ENCODE peak calls at places on chromosomes 12 and 14, in six cellular contexts. B, F, T, N, W and X are unnamed samples.

GRCh38 chr14:61876362-61877049 is 114.3 kb downstream of the SNAPC1 start:
- DNase-seq in N (no peak), T (no peak), W (no peak), B (no peak), F (no peak), X (no peak)

GRCh38 chr12:56146492-56147460 is 5.6 kb upstream of the MYL6B start:
- DNase-seq in F (peak), B (peak), N (no peak), T (no peak), W (no peak), X (no peak)

GRCh38 chr12:46409974-46410373 is 37.4 kb upstream of the SLC38A2 start:
- DNase-seq in N (no peak), F (no peak), T (no peak), B (no peak), W (no peak), X (no peak)

GRCh38 chr12:18864900-18865561 is 127.1 kb downstream of the CAPZA3 start:
- DNase-seq in W (no peak), B (no peak), N (peak), T (no peak), F (no peak), X (peak)

GRCh38 chr14:101222362-101223090 is 319.0 kb upstream of the RTL1 start:
- DNase-seq in F (no peak), B (no peak), T (no peak), N (no peak), W (peak), X (no peak)

GRCh38 chr14:104422301-104423223 is 157.0 kb upstream of the C14orf180 start:
- DNase-seq in B (peak), N (no peak), W (peak), F (no peak), T (no peak), X (no peak)

GRCh38 chr12:11755311-11755930 is 105.9 kb downstream of the ETV6 start:
- DNase-seq in W (no peak), N (peak), F (no peak), T (no peak), B (no peak), X (peak)

GRCh38 chr12:85468356-85469157 is 188.5 kb downstream of the ALX1 start:
- DNase-seq in W (no peak), B (peak), T (peak), F (no peak), N (peak), X (peak)

GRCh38 chr14:67575684-67576083 is 24.4 kb downstream of the PIGH start:
- DNase-seq in F (no peak), W (no peak), N (no peak), B (no peak), T (no peak), X (no peak)

GRCh38 chr14:89617471-89618291 is 200.6 kb upstream of the FOXN3 start:
- DNase-seq in N (peak), F (peak), B (peak), T (no peak), W (no peak), X (peak)

GRCh38 chr12:3206536-3207072 is 129.4 kb downstream of the TSPAN9 start:
- DNase-seq in F (no peak), W (no peak), T (peak), N (no peak), B (no peak), X (no peak)

GRCh38 chr12:125284945-125285344 is 219.7 kb downstream of the AACS start:
- DNase-seq in T (no peak), F (no peak), N (no peak), W (no peak), B (peak), X (no peak)

GRCh38 chr12:56585098-56585497 is 45.0 kb downstream of the BAZ2A start:
- DNase-seq in B (no peak), W (no peak), F (no peak), T (no peak), N (no peak), X (no peak)

GRCh38 chr12:40650038-40650704 is 42.1 kb upstream of the CNTN1 start:
- DNase-seq in B (no peak), F (no peak), T (no peak), N (no peak), W (no peak), X (no peak)

GRCh38 chr12:76158518-76159321 is 74.2 kb upstream of the NAP1L1 start:
- DNase-seq in T (no peak), B (peak), W (no peak), N (peak), F (peak), X (peak)

GRCh38 chr12:67456281-67456918 is 187.2 kb downstream of the CAND1 start:
- DNase-seq in T (peak), N (peak), F (no peak), B (peak), W (no peak), X (peak)

GRCh38 chr14:33386140-33386539 is 447.5 kb downstream of the NPAS3 start:
- DNase-seq in T (no peak), N (peak), B (no peak), W (no peak), F (no peak), X (no peak)

GRCh38 chr12:89786177-89786810 is 77.7 kb upstream of the ATP2B1 start:
- DNase-seq in B (no peak), F (no peak), T (no peak), N (no peak), W (no peak), X (no peak)

GRCh38 chr12:122961551-122962329 is 4.5 kb downstream of the ABCB9 start:
- DNase-seq in F (no peak), T (no peak), B (no peak), N (peak), W (no peak), X (no peak)

GRCh38 chr12:2248087-2248900 is 195.5 kb downstream of the CACNA1C start:
- DNase-seq in N (peak), B (no peak), F (no peak), T (no peak), W (no peak), X (peak)

GRCh38 chr12:123591702-123592481 is 7.5 kb downstream of the TMED2 start:
- DNase-seq in T (no peak), B (no peak), N (peak), F (no peak), W (no peak), X (peak)

GRCh38 chr12:71746983-71747611 is 7.6 kb upstream of the RAB21 start:
- DNase-seq in T (peak), W (no peak), B (peak), F (no peak), N (peak), X (peak)

GRCh38 chr14:77125275-77126073 is 16.1 kb downstream of the ZDHHC22 start:
- DNase-seq in W (peak), T (no peak), B (no peak), F (no peak), N (no peak), X (no peak)
- H3K4me3 ChIP-seq in W (peak), T (peak), B (peak), F (no peak), N (peak), X (peak)

DNA sequence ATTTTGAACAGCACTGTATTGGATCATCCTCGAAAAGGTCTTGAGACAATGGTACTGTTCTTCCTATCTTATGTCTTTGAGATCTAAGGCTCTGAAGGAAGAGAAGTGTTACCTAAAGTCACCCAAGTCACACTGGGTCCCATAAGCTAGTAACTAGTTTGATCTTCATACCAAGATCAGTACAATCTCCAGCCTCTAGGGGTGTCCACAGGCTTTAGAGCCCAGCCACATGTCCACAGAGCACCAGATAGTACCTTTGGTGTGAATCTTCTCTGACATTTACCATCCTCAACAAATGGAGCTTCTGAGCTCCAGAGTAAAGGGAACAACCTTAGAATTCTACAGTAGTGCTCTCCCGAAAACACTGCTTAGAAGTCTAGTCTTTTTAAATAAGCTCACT is 78.7 kb downstream of the KSR2 start:
- DNase-seq in W (no peak), B (no peak), T (no peak), N (no peak), F (no peak), X (no peak)
- TF ChIP-seq CTCF in W (no peak), B (no peak), T (peak), N (no peak), F (no peak), X (no peak)

DNA sequence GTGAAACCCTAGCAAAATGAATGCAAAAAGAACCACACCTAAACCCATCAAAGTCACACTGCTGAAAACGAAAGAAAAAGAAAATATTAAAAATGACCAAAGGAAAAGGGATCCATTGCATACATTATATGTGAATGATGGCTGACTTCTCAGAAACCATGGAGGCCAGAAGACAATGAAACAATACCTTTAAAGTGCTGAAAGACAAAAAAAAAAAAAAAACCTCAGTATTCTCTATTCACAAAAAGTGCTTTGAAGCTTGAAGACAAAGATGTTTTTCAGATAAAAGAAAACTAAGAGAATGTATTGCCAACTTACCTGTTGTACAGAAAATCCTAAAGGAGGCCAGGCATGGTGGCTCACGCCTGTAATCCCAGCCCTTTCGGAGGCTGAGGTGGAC is 4.5 kb upstream of the EVL start:
- DNase-seq in N (no peak), F (no peak), T (no peak), W (no peak), B (no peak), X (no peak)
- H3K4me3 ChIP-seq in N (no peak), F (no peak), T (no peak), W (no peak), B (no peak), X (no peak)

DNA sequence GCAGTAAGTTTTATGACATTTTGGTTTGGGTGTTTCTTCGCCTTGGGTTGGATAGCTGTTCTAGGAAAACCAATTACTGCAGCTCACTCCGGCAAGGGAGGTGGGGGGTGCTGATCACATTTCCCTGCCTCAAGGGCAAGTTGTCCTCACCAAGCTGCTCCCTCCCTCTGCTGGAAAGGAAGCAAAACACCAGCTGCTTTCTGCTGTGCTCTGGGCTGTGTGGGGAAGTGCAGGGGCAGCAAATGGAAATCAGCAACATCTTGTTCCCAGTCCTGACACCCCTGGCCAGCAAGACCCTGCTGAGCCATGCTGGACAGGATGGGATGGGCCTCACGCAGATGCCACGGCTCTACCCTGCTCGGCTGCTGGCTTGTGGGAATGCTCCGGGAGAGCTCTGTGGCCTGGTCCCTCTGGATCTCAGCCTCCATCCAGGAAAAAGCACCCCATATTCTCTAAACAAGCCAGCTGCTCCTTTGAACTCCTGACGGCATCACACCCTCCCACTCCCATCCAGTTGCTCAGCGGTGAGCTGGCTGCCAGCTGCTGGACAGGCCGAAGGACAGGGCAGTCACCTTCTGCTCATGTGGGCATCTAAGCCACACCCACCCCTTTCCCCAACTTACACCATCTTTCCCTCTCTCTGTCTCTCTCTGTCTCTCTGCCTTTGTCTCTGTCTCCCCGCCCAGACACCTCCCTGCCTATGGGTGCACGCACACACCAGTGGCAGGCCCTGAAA is 52.4 kb upstream of the EIF5 start:
- DNase-seq in W (no peak), B (peak), N (peak), F (no peak), T (peak), X (peak)
- TF ChIP-seq CTCF in W (no peak), B (peak), N (no peak), F (no peak), T (peak), X (peak)

GRCh38 chr12:95553202-95553943 is 2.1 kb upstream of the USP44 start:
- DNase-seq in T (no peak), B (no peak), W (no peak), F (no peak), N (no peak), X (no peak)

GRCh38 chr12:95551305-95551704 is at the start of gene USP44:
- DNase-seq in F (no peak), W (no peak), N (no peak), B (no peak), T (no peak), X (no peak)

GRCh38 chr12:95554532-95555071 is 3.3 kb upstream of the USP44 start:
- DNase-seq in N (no peak), B (no peak), W (no peak), F (no peak), T (no peak), X (no peak)

GRCh38 chr12:95549392-95550084 is 1.7 kb downstream of the USP44 start:
- DNase-seq in T (no peak), B (no peak), W (no peak), N (no peak), F (peak), X (no peak)

GRCh38 chr12:95551913-95552516 is 739 bp upstream of the USP44 start:
- DNase-seq in W (no peak), T (no peak), F (no peak), B (no peak), N (no peak), X (no peak)
- H3K4me3 ChIP-seq in W (no peak), T (no peak), F (no peak), B (no peak), N (no peak), X (no peak)